ENCODE peak calls at places on chromosome 4, in four cellular contexts. One of them, this sample, is unnamed.

GRCh38 chr4:85482000-85482738 is 7.2 kb downstream of the ARHGAP24 start:
- DNase-seq in sigmoid colon: no peak
- DNase-seq in CD8-positive, alpha-beta memory T cell: no peak
- DNase-seq in breast epithelium: no peak
- DNase-seq in this sample: no peak

GRCh38 chr4:32207456-32207855 is 1487.3 kb downstream of the PCDH7 start:
- DNase-seq in sigmoid colon: no peak
- DNase-seq in CD8-positive, alpha-beta memory T cell: no peak
- DNase-seq in breast epithelium: no peak
- DNase-seq in this sample: no peak

GRCh38 chr4:124711469-124712416 is 789 bp downstream of the ANKRD50 start:
- DNase-seq in sigmoid colon: peak; percentile 73
- DNase-seq in CD8-positive, alpha-beta memory T cell: peak; percentile 8
- DNase-seq in breast epithelium: peak; percentile 61
- DNase-seq in this sample: peak; percentile 24

GRCh38 chr4:102390438-102390837 is 45.2 kb upstream of the SLC39A8 start:
- DNase-seq in sigmoid colon: no peak
- DNase-seq in CD8-positive, alpha-beta memory T cell: no peak
- DNase-seq in breast epithelium: no peak
- DNase-seq in this sample: no peak

GRCh38 chr4:24686866-24687672 is 102.7 kb upstream of the DHX15 start:
- DNase-seq in sigmoid colon: no peak
- DNase-seq in CD8-positive, alpha-beta memory T cell: no peak
- DNase-seq in breast epithelium: no peak
- DNase-seq in this sample: no peak

GRCh38 chr4:90852232-90852631 is 725.0 kb downstream of the CCSER1 start:
- DNase-seq in sigmoid colon: no peak
- DNase-seq in CD8-positive, alpha-beta memory T cell: no peak
- DNase-seq in breast epithelium: no peak
- DNase-seq in this sample: no peak

GRCh38 chr4:179666226-179666625 is 2224.0 kb upstream of the AGA start:
- DNase-seq in sigmoid colon: no peak
- DNase-seq in CD8-positive, alpha-beta memory T cell: no peak
- DNase-seq in breast epithelium: no peak
- DNase-seq in this sample: no peak

GRCh38 chr4:27205994-27206393 is 345.4 kb downstream of the STIM2 start:
- DNase-seq in sigmoid colon: no peak
- DNase-seq in CD8-positive, alpha-beta memory T cell: no peak
- DNase-seq in breast epithelium: no peak
- DNase-seq in this sample: no peak

GRCh38 chr4:121712001-121712655 is 15.3 kb upstream of the ANXA5 start:
- DNase-seq in sigmoid colon: no peak
- DNase-seq in CD8-positive, alpha-beta memory T cell: no peak
- DNase-seq in breast epithelium: no peak
- DNase-seq in this sample: no peak

GRCh38 chr4:176259330-176260090 is 9.5 kb downstream of the ASB5 start:
- DNase-seq in sigmoid colon: no peak
- DNase-seq in CD8-positive, alpha-beta memory T cell: no peak
- DNase-seq in breast epithelium: no peak
- DNase-seq in this sample: no peak
- H3K27ac ChIP-seq in sigmoid colon: peak overlapping the region; percentile 43
- H3K27ac ChIP-seq in CD8-positive, alpha-beta memory T cell: no peak overlapping the region
- H3K27ac ChIP-seq in breast epithelium: no peak overlapping the region
- H3K27ac ChIP-seq in this sample: peak overlapping the region; percentile 98

GRCh38 chr4:25865586-25865985 is 2.8 kb upstream of the SEL1L3 start:
- DNase-seq in sigmoid colon: no peak
- DNase-seq in CD8-positive, alpha-beta memory T cell: no peak
- DNase-seq in breast epithelium: no peak
- DNase-seq in this sample: no peak
- H3K4me1 ChIP-seq in sigmoid colon: peaks cover 14% of the 10 kb centered on the region
- H3K4me1 ChIP-seq in CD8-positive, alpha-beta memory T cell: peaks cover 13% of the 10 kb centered on the region
- H3K4me1 ChIP-seq in breast epithelium: no peaks in the 10 kb centered on the region
- H3K4me1 ChIP-seq in this sample: no peaks in the 10 kb centered on the region

GRCh38 chr4:142095886-142096605 is 459.7 kb downstream of the IL15 start:
- DNase-seq in sigmoid colon: peak; percentile 75
- DNase-seq in CD8-positive, alpha-beta memory T cell: no peak
- DNase-seq in breast epithelium: no peak
- DNase-seq in this sample: peak; percentile 12

GRCh38 chr4:142098900-142099299 is 462.5 kb downstream of the IL15 start:
- DNase-seq in sigmoid colon: no peak
- DNase-seq in CD8-positive, alpha-beta memory T cell: no peak
- DNase-seq in breast epithelium: no peak
- DNase-seq in this sample: no peak

GRCh38 chr4:142098380-142098779 is 462.0 kb downstream of the IL15 start:
- DNase-seq in sigmoid colon: no peak
- DNase-seq in CD8-positive, alpha-beta memory T cell: no peak
- DNase-seq in breast epithelium: no peak
- DNase-seq in this sample: no peak

GRCh38 chr4:142100941-142101340 is 464.6 kb downstream of the IL15 start:
- DNase-seq in sigmoid colon: no peak
- DNase-seq in CD8-positive, alpha-beta memory T cell: no peak
- DNase-seq in breast epithelium: no peak
- DNase-seq in this sample: no peak

DNA sequence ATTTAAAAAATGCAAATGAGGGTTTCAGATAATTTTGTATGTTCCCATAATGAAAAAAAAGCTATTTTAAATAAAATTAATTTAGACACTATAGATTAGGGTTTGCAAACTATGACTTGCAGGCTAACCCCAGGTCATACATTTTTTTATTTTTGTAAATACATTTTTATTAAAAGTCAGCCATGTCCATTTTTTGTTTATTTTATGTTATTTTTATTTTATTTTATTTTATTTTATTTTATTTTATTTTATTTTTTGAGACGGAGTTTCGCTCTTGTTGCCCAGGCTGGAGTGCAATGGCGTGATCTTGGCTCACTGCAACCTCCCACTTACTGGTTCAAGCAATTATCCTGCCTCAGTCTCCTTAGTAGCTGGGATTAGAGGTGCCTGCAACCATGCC is 460.6 kb downstream of the IL15 start:
- DNase-seq in sigmoid colon: no peak
- DNase-seq in CD8-positive, alpha-beta memory T cell: no peak
- DNase-seq in breast epithelium: no peak
- DNase-seq in this sample: no peak
- H3K27ac ChIP-seq in sigmoid colon: no peak overlapping the region
- H3K27ac ChIP-seq in CD8-positive, alpha-beta memory T cell: no peak overlapping the region
- H3K27ac ChIP-seq in breast epithelium: no peak overlapping the region
- H3K27ac ChIP-seq in this sample: no peak overlapping the region

GRCh38 chr4:94519925-94520789 is 68.4 kb downstream of the PDLIM5 start:
- DNase-seq in sigmoid colon: no peak
- DNase-seq in CD8-positive, alpha-beta memory T cell: no peak
- DNase-seq in breast epithelium: no peak
- DNase-seq in this sample: no peak

GRCh38 chr4:94525993-94526740 is 74.4 kb downstream of the PDLIM5 start:
- DNase-seq in sigmoid colon: no peak
- DNase-seq in CD8-positive, alpha-beta memory T cell: no peak
- DNase-seq in breast epithelium: no peak
- DNase-seq in this sample: no peak

GRCh38 chr4:94523033-94523590 is 71.4 kb downstream of the PDLIM5 start:
- DNase-seq in sigmoid colon: no peak
- DNase-seq in CD8-positive, alpha-beta memory T cell: no peak
- DNase-seq in breast epithelium: no peak
- DNase-seq in this sample: no peak

GRCh38 chr4:94527556-94528233 is 76.0 kb downstream of the PDLIM5 start:
- DNase-seq in sigmoid colon: no peak
- DNase-seq in CD8-positive, alpha-beta memory T cell: no peak
- DNase-seq in breast epithelium: no peak
- DNase-seq in this sample: peak; percentile 35

DNA sequence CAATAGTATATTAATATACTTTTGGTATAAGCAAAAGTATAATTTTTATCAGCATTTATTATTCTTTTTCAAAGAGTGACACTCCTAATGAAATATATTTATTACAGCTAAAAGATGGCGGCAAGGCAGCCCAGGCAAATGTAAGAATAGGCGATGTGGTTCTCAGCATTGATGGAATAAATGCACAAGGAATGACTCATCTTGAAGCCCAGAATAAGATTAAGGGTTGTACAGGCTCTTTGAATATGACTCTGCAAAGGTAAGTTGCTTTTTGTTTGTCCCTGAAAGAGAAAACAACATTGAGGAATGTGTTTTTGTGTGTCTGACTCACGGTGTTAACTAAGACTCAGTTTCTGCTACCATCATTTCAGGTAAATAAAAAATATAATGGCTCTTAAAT is 71.9 kb downstream of the PDLIM5 start:
- DNase-seq in sigmoid colon: no peak
- DNase-seq in CD8-positive, alpha-beta memory T cell: no peak
- DNase-seq in breast epithelium: no peak
- DNase-seq in this sample: no peak
- H3K4me1 ChIP-seq in sigmoid colon: peaks cover 92% of the 10 kb centered on the region
- H3K4me1 ChIP-seq in CD8-positive, alpha-beta memory T cell: no peaks in the 10 kb centered on the region
- H3K4me1 ChIP-seq in breast epithelium: no peaks in the 10 kb centered on the region
- H3K4me1 ChIP-seq in this sample: peaks cover 91% of the 10 kb centered on the region

DNA sequence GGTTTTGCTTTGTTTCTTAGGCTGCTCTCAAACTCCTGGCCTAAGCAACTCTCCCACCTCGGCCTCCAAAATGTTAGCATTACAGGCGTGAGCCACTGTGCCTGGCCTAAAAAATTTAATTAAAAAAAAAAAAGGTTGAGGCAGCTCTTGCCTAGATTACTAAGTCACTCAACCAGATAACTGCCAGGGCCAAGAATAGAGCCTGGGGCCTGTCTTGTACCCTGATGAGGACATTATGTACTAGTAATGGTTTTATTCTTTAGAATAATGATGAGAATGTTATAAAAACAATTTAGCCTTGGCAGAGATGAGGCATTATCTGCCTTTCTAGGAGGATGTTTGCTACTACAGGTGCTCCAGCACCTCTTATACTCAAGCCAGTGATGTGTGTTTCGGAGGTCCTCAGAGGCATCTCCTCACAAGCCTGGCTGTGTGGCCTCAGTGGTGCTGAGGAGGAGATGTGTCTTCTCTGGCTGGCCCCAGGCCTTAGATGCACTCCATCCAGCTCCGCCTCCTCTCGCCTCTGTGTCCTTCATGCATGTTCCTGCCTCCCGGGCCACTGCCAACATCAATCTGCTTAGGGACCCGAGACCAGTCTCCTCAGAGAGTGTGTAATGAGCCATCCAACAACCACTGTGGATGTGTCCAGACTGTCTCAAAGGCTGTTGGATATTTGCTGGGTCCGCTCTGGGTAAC is 337.7 kb upstream of the GATB start:
- DNase-seq in sigmoid colon: no peak
- DNase-seq in CD8-positive, alpha-beta memory T cell: no peak
- DNase-seq in breast epithelium: no peak
- DNase-seq in this sample: no peak
- H3K27ac ChIP-seq in sigmoid colon: no peak overlapping the region
- H3K27ac ChIP-seq in CD8-positive, alpha-beta memory T cell: no peak overlapping the region
- H3K27ac ChIP-seq in breast epithelium: no peak overlapping the region
- H3K27ac ChIP-seq in this sample: no peak overlapping the region

DNA sequence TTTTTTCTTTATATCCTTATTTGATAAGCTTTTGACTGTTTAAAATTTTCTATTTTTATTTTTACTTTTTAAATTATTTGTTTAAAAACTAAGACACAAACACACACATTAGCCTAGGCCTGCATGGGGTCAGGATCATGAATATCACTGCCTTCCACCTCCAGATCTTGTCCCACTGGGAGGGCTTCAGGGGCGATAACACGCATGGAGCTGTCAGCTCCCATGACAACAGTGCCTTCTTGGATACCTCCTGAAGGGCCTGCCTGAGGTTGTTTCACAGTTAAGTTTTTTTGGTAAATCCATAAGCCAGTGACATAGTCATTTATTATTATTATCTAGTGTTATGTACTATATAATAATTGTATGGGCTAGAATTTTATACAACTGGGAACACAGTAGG is 85.4 kb upstream of the FAT1 start:
- DNase-seq in sigmoid colon: no peak
- DNase-seq in CD8-positive, alpha-beta memory T cell: no peak
- DNase-seq in breast epithelium: no peak
- DNase-seq in this sample: no peak
- H3K4me1 ChIP-seq in sigmoid colon: peaks cover 5% of the 10 kb centered on the region
- H3K4me1 ChIP-seq in CD8-positive, alpha-beta memory T cell: no peaks in the 10 kb centered on the region
- H3K4me1 ChIP-seq in breast epithelium: no peaks in the 10 kb centered on the region
- H3K4me1 ChIP-seq in this sample: no peaks in the 10 kb centered on the region

GRCh38 chr4:6746721-6747689 is 31.0 kb downstream of the BLOC1S4 start:
- DNase-seq in sigmoid colon: no peak
- DNase-seq in CD8-positive, alpha-beta memory T cell: no peak
- DNase-seq in breast epithelium: peak; percentile 92
- DNase-seq in this sample: peak; percentile 11
- H3K27ac ChIP-seq in sigmoid colon: no peak overlapping the region
- H3K27ac ChIP-seq in CD8-positive, alpha-beta memory T cell: no peak overlapping the region
- H3K27ac ChIP-seq in breast epithelium: peak overlapping the region; percentile 85
- H3K27ac ChIP-seq in this sample: no peak overlapping the region

GRCh38 chr4:2924286-2924685 is 38.9 kb downstream of the NOP14 start:
- DNase-seq in sigmoid colon: no peak
- DNase-seq in CD8-positive, alpha-beta memory T cell: no peak
- DNase-seq in breast epithelium: peak; percentile 19
- DNase-seq in this sample: peak; percentile 6

GRCh38 chr4:2925496-2925895 is 37.7 kb downstream of the NOP14 start:
- DNase-seq in sigmoid colon: no peak
- DNase-seq in CD8-positive, alpha-beta memory T cell: no peak
- DNase-seq in breast epithelium: peak; percentile 5
- DNase-seq in this sample: no peak

GRCh38 chr4:2923141-2923551 is 40.1 kb downstream of the NOP14 start:
- DNase-seq in sigmoid colon: no peak
- DNase-seq in CD8-positive, alpha-beta memory T cell: no peak
- DNase-seq in breast epithelium: peak; percentile 28
- DNase-seq in this sample: no peak

GRCh38 chr4:2924765-2925301 is 38.4 kb downstream of the NOP14 start:
- DNase-seq in sigmoid colon: no peak
- DNase-seq in CD8-positive, alpha-beta memory T cell: no peak
- DNase-seq in breast epithelium: peak; percentile 49
- DNase-seq in this sample: peak; percentile 5

GRCh38 chr4:2923678-2924173 is 39.5 kb downstream of the NOP14 start:
- DNase-seq in sigmoid colon: no peak
- DNase-seq in CD8-positive, alpha-beta memory T cell: no peak
- DNase-seq in breast epithelium: peak; percentile 50
- DNase-seq in this sample: peak; percentile 6
- H3K4me1 ChIP-seq in sigmoid colon: no peaks in the 10 kb centered on the region
- H3K4me1 ChIP-seq in CD8-positive, alpha-beta memory T cell: peaks cover 23% of the 10 kb centered on the region
- H3K4me1 ChIP-seq in breast epithelium: peaks cover 4% of the 10 kb centered on the region
- H3K4me1 ChIP-seq in this sample: no peaks in the 10 kb centered on the region

GRCh38 chr4:15024386-15024785 is 22.1 kb downstream of the CPEB2 start:
- DNase-seq in sigmoid colon: no peak
- DNase-seq in CD8-positive, alpha-beta memory T cell: no peak
- DNase-seq in breast epithelium: no peak
- DNase-seq in this sample: no peak

GRCh38 chr4:15020502-15021286 is 18.4 kb downstream of the CPEB2 start:
- DNase-seq in sigmoid colon: no peak
- DNase-seq in CD8-positive, alpha-beta memory T cell: no peak
- DNase-seq in breast epithelium: no peak
- DNase-seq in this sample: no peak

GRCh38 chr4:15018389-15018788 is 16.1 kb downstream of the CPEB2 start:
- DNase-seq in sigmoid colon: no peak
- DNase-seq in CD8-positive, alpha-beta memory T cell: no peak
- DNase-seq in breast epithelium: no peak
- DNase-seq in this sample: no peak

GRCh38 chr4:15021946-15022345 is 19.7 kb downstream of the CPEB2 start:
- DNase-seq in sigmoid colon: no peak
- DNase-seq in CD8-positive, alpha-beta memory T cell: no peak
- DNase-seq in breast epithelium: no peak
- DNase-seq in this sample: no peak

GRCh38 chr4:15021301-15021700 is 19.0 kb downstream of the CPEB2 start:
- DNase-seq in sigmoid colon: no peak
- DNase-seq in CD8-positive, alpha-beta memory T cell: no peak
- DNase-seq in breast epithelium: no peak
- DNase-seq in this sample: no peak
- H3K27ac ChIP-seq in sigmoid colon: peak overlapping the region; percentile 30
- H3K27ac ChIP-seq in CD8-positive, alpha-beta memory T cell: no peak overlapping the region
- H3K27ac ChIP-seq in breast epithelium: no peak overlapping the region
- H3K27ac ChIP-seq in this sample: peak overlapping the region; percentile 15

This sample was measured in gastrocnemius medialis.